ENCODE peak calls at places on chromosomes 12 and 14, in seven cellular contexts. K, R, Y, C, Z, I and D are unnamed samples.
A peak's percentile ranks its signal among the peaks of the same experiment; 100 is the strongest.

GRCh38 chr12:22527999-22528398 is 16.3 kb downstream of the C2CD5 start:
- DNase-seq in C (no peak), Y (peak; percentile 85), Z (no peak), I (no peak), K (no peak), R (no peak), D (no peak)

GRCh38 chr14:22185191-22185590 is 403.8 kb downstream of the DAD1 start:
- DNase-seq in Y (peak; percentile 12), R (no peak), Z (no peak), C (no peak), I (no peak), K (no peak), D (no peak)

GRCh38 chr14:63533474-63533873 is 9.7 kb downstream of the PPP2R5E start:
- DNase-seq in Y (no peak), C (no peak), R (no peak), I (no peak), Z (no peak), K (no peak), D (no peak)

GRCh38 chr12:113906411-113907200 is 59.5 kb downstream of the RBM19 start:
- DNase-seq in Y (no peak), Z (no peak), C (no peak), I (no peak), R (no peak), K (no peak), D (no peak)

GRCh38 chr14:104665663-104666522 is 23.5 kb upstream of the INF2 start:
- DNase-seq in K (peak; percentile 64), Y (peak; percentile 22), Z (peak; percentile 67), R (peak; percentile 42), C (peak; percentile 97), I (no peak), D (peak; percentile 74)

GRCh38 chr14:97762386-97762785 is 965.2 kb downstream of the VRK1 start:
- DNase-seq in Y (no peak), C (no peak), Z (no peak), K (no peak), I (no peak), R (no peak), D (no peak)

GRCh38 chr14:38616959-38617358 is 361.1 kb upstream of the CLEC14A start:
- DNase-seq in Z (no peak), I (peak; percentile 9), Y (peak; percentile 21), K (no peak), C (peak; percentile 21), R (no peak), D (no peak)

GRCh38 chr12:131008461-131009270 is 55.0 kb downstream of the ADGRD1 start:
- DNase-seq in I (no peak), C (no peak), K (no peak), R (no peak), Y (no peak), Z (no peak), D (no peak)

GRCh38 chr12:8648598-8649205 is 13.9 kb downstream of the MFAP5 start:
- DNase-seq in R (peak; percentile 31), Z (no peak), C (no peak), I (no peak), K (no peak), Y (no peak), D (no peak)

GRCh38 chr14:59044707-59045106 is 143.8 kb upstream of the DAAM1 start:
- DNase-seq in K (no peak), I (no peak), Y (no peak), C (no peak), R (no peak), Z (no peak), D (no peak)

GRCh38 chr12:66915312-66915904 is 236.5 kb upstream of the GRIP1 start:
- DNase-seq in R (no peak), Y (no peak), I (no peak), K (no peak), Z (no peak), C (peak; percentile 53), D (no peak)

GRCh38 chr14:59897757-59898383 is 22.1 kb upstream of the LRRC9 start:
- DNase-seq in C (peak; percentile 68), I (peak; percentile 99), Y (peak; percentile 7), K (peak; percentile 26), R (no peak), Z (no peak), D (no peak)